ENCODE peak calls at places on chromosomes 1 and 21, in seven cellular contexts. One of them, this sample, is unnamed.

GRCh38 chr1:203086992-203087763 is 1.4 kb upstream of the MYOG start:
- DNase-seq in HFF-Myc: no peak
- DNase-seq in IMR-90: no peak
- DNase-seq in stomach: peak
- DNase-seq in choroid plexus epithelial cell: no peak
- DNase-seq in fibroblast of pulmonary artery: no peak
- DNase-seq in thoracic aorta: no peak
- DNase-seq in this sample: no peak

GRCh38 chr21:44593598-44594405 is 1.5 kb upstream of the KRTAP10-6 start:
- DNase-seq in choroid plexus epithelial cell: no peak
- DNase-seq in IMR-90: peak
- DNase-seq in thoracic aorta: no peak
- DNase-seq in HFF-Myc: no peak
- DNase-seq in stomach: no peak
- DNase-seq in fibroblast of pulmonary artery: no peak
- DNase-seq in this sample: no peak

GRCh38 chr1:229106526-229107105 is 164.3 kb upstream of the RAB4A start:
- DNase-seq in stomach: no peak
- DNase-seq in thoracic aorta: no peak
- DNase-seq in IMR-90: no peak
- DNase-seq in HFF-Myc: no peak
- DNase-seq in fibroblast of pulmonary artery: no peak
- DNase-seq in choroid plexus epithelial cell: no peak
- DNase-seq in this sample: no peak

GRCh38 chr1:2231667-2232254 is 3.6 kb downstream of the SKI start:
- DNase-seq in stomach: peak
- DNase-seq in choroid plexus epithelial cell: peak
- DNase-seq in thoracic aorta: peak
- DNase-seq in IMR-90: peak
- DNase-seq in HFF-Myc: no peak
- DNase-seq in fibroblast of pulmonary artery: peak
- DNase-seq in this sample: peak

GRCh38 chr1:217137210-217137871 is 414.1 kb upstream of the ESRRG start:
- DNase-seq in stomach: no peak
- DNase-seq in IMR-90: no peak
- DNase-seq in thoracic aorta: no peak
- DNase-seq in fibroblast of pulmonary artery: no peak
- DNase-seq in HFF-Myc: no peak
- DNase-seq in choroid plexus epithelial cell: no peak
- DNase-seq in this sample: no peak

GRCh38 chr1:226984521-226985238 is 44.6 kb downstream of the COQ8A start:
- DNase-seq in fibroblast of pulmonary artery: no peak
- DNase-seq in stomach: no peak
- DNase-seq in choroid plexus epithelial cell: no peak
- DNase-seq in HFF-Myc: no peak
- DNase-seq in thoracic aorta: no peak
- DNase-seq in IMR-90: no peak
- DNase-seq in this sample: no peak

GRCh38 chr21:36080386-36080785 is 10.6 kb downstream of the CBR1 start:
- DNase-seq in thoracic aorta: no peak
- DNase-seq in IMR-90: no peak
- DNase-seq in HFF-Myc: no peak
- DNase-seq in choroid plexus epithelial cell: no peak
- DNase-seq in stomach: no peak
- DNase-seq in fibroblast of pulmonary artery: no peak
- DNase-seq in this sample: no peak

GRCh38 chr1:35390600-35391494 is 122.3 kb downstream of the ZMYM4 start:
- DNase-seq in stomach: no peak
- DNase-seq in thoracic aorta: no peak
- DNase-seq in HFF-Myc: peak
- DNase-seq in choroid plexus epithelial cell: peak
- DNase-seq in fibroblast of pulmonary artery: no peak
- DNase-seq in IMR-90: peak
- DNase-seq in this sample: no peak

GRCh38 chr21:17045214-17045835 is 467.5 kb upstream of the CXADR start:
- DNase-seq in thoracic aorta: no peak
- DNase-seq in IMR-90: peak
- DNase-seq in stomach: no peak
- DNase-seq in fibroblast of pulmonary artery: peak
- DNase-seq in choroid plexus epithelial cell: peak
- DNase-seq in HFF-Myc: peak
- DNase-seq in this sample: no peak

GRCh38 chr21:31658053-31658452 is 1.4 kb upstream of the SOD1 start:
- DNase-seq in choroid plexus epithelial cell: no peak
- DNase-seq in HFF-Myc: no peak
- DNase-seq in IMR-90: no peak
- DNase-seq in fibroblast of pulmonary artery: no peak
- DNase-seq in stomach: no peak
- DNase-seq in thoracic aorta: no peak
- DNase-seq in this sample: peak
- H3K4me3 ChIP-seq in choroid plexus epithelial cell: no peak
- H3K4me3 ChIP-seq in HFF-Myc: no peak
- H3K4me3 ChIP-seq in IMR-90: no peak
- H3K4me3 ChIP-seq in fibroblast of pulmonary artery: no peak
- H3K4me3 ChIP-seq in stomach: no peak
- H3K4me3 ChIP-seq in thoracic aorta: no peak
- H3K4me3 ChIP-seq in this sample: no peak

GRCh38 chr21:41368361-41369104 is 6.7 kb downstream of the MX2 start:
- DNase-seq in IMR-90: no peak
- DNase-seq in HFF-Myc: no peak
- DNase-seq in thoracic aorta: no peak
- DNase-seq in stomach: no peak
- DNase-seq in fibroblast of pulmonary artery: no peak
- DNase-seq in choroid plexus epithelial cell: no peak
- DNase-seq in this sample: no peak
- H3K4me3 ChIP-seq in IMR-90: no peak
- H3K4me3 ChIP-seq in HFF-Myc: no peak
- H3K4me3 ChIP-seq in thoracic aorta: peak
- H3K4me3 ChIP-seq in stomach: peak
- H3K4me3 ChIP-seq in fibroblast of pulmonary artery: no peak
- H3K4me3 ChIP-seq in choroid plexus epithelial cell: no peak
- H3K4me3 ChIP-seq in this sample: no peak

DNA sequence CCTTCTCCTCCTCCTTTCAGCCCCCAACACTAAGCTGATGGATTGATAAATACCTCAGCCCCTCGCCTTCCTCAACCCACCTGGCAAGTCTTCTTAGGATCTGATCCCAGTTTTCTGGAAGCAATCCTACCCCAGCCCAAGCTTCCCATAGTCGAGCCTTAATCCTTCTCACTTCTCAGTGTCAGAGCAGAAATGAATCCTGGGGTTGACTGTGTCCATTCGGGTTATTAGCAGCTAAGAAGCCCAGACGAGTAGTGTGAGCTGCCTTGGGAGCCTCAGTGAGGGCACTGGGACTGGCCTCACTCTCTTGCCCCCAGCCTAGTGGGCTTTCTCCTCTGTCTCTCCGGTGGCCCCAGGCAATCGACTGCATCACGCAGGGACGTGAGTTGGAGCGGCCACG is 12.4 kb upstream of the PEAR1 start:
- DNase-seq in stomach: no peak
- DNase-seq in IMR-90: no peak
- DNase-seq in fibroblast of pulmonary artery: no peak
- DNase-seq in HFF-Myc: no peak
- DNase-seq in thoracic aorta: no peak
- DNase-seq in choroid plexus epithelial cell: no peak
- DNase-seq in this sample: no peak
- H3K4me3 ChIP-seq in stomach: no peak
- H3K4me3 ChIP-seq in IMR-90: no peak
- H3K4me3 ChIP-seq in fibroblast of pulmonary artery: no peak
- H3K4me3 ChIP-seq in HFF-Myc: no peak
- H3K4me3 ChIP-seq in thoracic aorta: no peak
- H3K4me3 ChIP-seq in choroid plexus epithelial cell: no peak
- H3K4me3 ChIP-seq in this sample: no peak

GRCh38 chr1:231332761-231333160 is 4.9 kb downstream of the EXOC8 start:
- DNase-seq in thoracic aorta: no peak
- DNase-seq in HFF-Myc: no peak
- DNase-seq in fibroblast of pulmonary artery: no peak
- DNase-seq in choroid plexus epithelial cell: no peak
- DNase-seq in IMR-90: no peak
- DNase-seq in stomach: no peak
- DNase-seq in this sample: no peak
- H3K4me3 ChIP-seq in thoracic aorta: no peak
- H3K4me3 ChIP-seq in HFF-Myc: peak
- H3K4me3 ChIP-seq in fibroblast of pulmonary artery: no peak
- H3K4me3 ChIP-seq in choroid plexus epithelial cell: no peak
- H3K4me3 ChIP-seq in IMR-90: no peak
- H3K4me3 ChIP-seq in stomach: no peak
- H3K4me3 ChIP-seq in this sample: no peak

This sample was measured in small intestine.